ENCODE peak calls at places on chromosomes 13 and 19, in eight cellular contexts. S, F, K, G, B, M, P and C are unnamed samples.

GRCh38 chr13:110524484-110525254 is 36.9 kb downstream of the RAB20 start:
- DNase-seq in S (no peak), F (peak), K (peak), G (no peak), B (peak), M (no peak), P (no peak), C (no peak)

GRCh38 chr13:76886292-76887061 is at the start of gene KCTD12:
- DNase-seq in S (peak), F (peak), K (peak), G (peak), B (peak), M (peak), P (peak), C (peak)

GRCh38 chr19:8610041-8610927 is at the start of gene ADAMTS10:
- DNase-seq in S (no peak), F (no peak), K (peak), G (no peak), B (no peak), M (no peak), P (no peak), C (no peak)

GRCh38 chr19:5036733-5037681 is 68.1 kb downstream of the KDM4B start:
- DNase-seq in S (no peak), F (no peak), K (no peak), G (no peak), B (no peak), M (no peak), P (no peak), C (no peak)

GRCh38 chr13:101455863-101456262 is 3.4 kb downstream of the ITGBL1 start:
- DNase-seq in S (no peak), F (no peak), K (no peak), G (no peak), B (no peak), M (no peak), P (no peak), C (peak)

GRCh38 chr13:78168981-78169380 is 250.3 kb upstream of the EDNRB start:
- DNase-seq in S (no peak), F (no peak), K (no peak), G (no peak), B (no peak), M (no peak), P (no peak), C (no peak)

GRCh38 chr13:87954116-87954515 is 282.9 kb downstream of the SLITRK5 start:
- DNase-seq in S (no peak), F (no peak), K (no peak), G (no peak), B (no peak), M (no peak), P (no peak), C (no peak)

GRCh38 chr19:1252221-1252817 is 3.9 kb downstream of the MIDN start:
- DNase-seq in S (peak), F (peak), K (peak), G (peak), B (peak), M (peak), P (peak), C (peak)

GRCh38 chr13:61531383-61532065 is 115.9 kb upstream of the PCDH20 start:
- DNase-seq in S (no peak), F (no peak), K (no peak), G (no peak), B (no peak), M (no peak), P (no peak), C (no peak)

GRCh38 chr13:65656740-65657329 is 1573.3 kb downstream of the PCDH9 start:
- DNase-seq in S (no peak), F (no peak), K (no peak), G (peak), B (no peak), M (no peak), P (no peak), C (no peak)

GRCh38 chr19:34316247-34316646 is 48.7 kb upstream of the GPI start:
- DNase-seq in S (no peak), F (no peak), K (no peak), G (no peak), B (no peak), M (no peak), P (no peak), C (no peak)

GRCh38 chr13:113044431-113045114 is 61.0 kb upstream of the F7 start:
- DNase-seq in S (no peak), F (no peak), K (no peak), G (no peak), B (no peak), M (no peak), P (no peak), C (no peak)

GRCh38 chr13:114112231-114112825 is 20.1 kb downstream of the RASA3 start:
- DNase-seq in S (no peak), F (peak), K (no peak), G (no peak), B (no peak), M (no peak), P (no peak), C (no peak)

GRCh38 chr19:54298357-54299125 is 14.4 kb downstream of the LILRA5 start:
- DNase-seq in S (no peak), F (no peak), K (no peak), G (no peak), B (no peak), M (no peak), P (no peak), C (no peak)

GRCh38 chr13:98384739-98385138 is 192.2 kb downstream of the STK24 start:
- DNase-seq in S (no peak), F (peak), K (no peak), G (no peak), B (no peak), M (no peak), P (no peak), C (peak)

GRCh38 chr13:94061316-94061715 is 418.2 kb downstream of the DCT start:
- DNase-seq in S (no peak), F (no peak), K (no peak), G (no peak), B (no peak), M (no peak), P (no peak), C (no peak)

GRCh38 chr19:17580470-17581000 is 25.1 kb downstream of the COLGALT1 start:
- DNase-seq in S (no peak), F (no peak), K (no peak), G (no peak), B (no peak), M (no peak), P (no peak), C (no peak)

GRCh38 chr13:88068975-88069374 is 397.8 kb downstream of the SLITRK5 start:
- DNase-seq in S (no peak), F (no peak), K (no peak), G (peak), B (no peak), M (no peak), P (no peak), C (no peak)

GRCh38 chr13:25203256-25203794 is 31.2 kb upstream of the AMER2 start:
- DNase-seq in S (no peak), F (peak), K (no peak), G (no peak), B (no peak), M (no peak), P (no peak), C (no peak)

GRCh38 chr13:110400786-110401533 is 93.9 kb downstream of the COL4A2 start:
- DNase-seq in S (no peak), F (no peak), K (no peak), G (no peak), B (no peak), M (no peak), P (no peak), C (peak)

GRCh38 chr13:102089177-102089576 is 312.7 kb downstream of the FGF14 start:
- DNase-seq in S (no peak), F (no peak), K (no peak), G (no peak), B (no peak), M (no peak), P (no peak), C (no peak)

GRCh38 chr19:416416-416815 is 7.5 kb upstream of the C2CD4C start:
- DNase-seq in S (no peak), F (no peak), K (no peak), G (no peak), B (no peak), M (no peak), P (no peak), C (no peak)

GRCh38 chr13:19713186-19713965 is 69.4 kb downstream of the PSPC1 start:
- DNase-seq in S (no peak), F (no peak), K (no peak), G (no peak), B (no peak), M (no peak), P (no peak), C (peak)

GRCh38 chr13:48827709-48828108 is 148.0 kb upstream of the FNDC3A start:
- DNase-seq in S (no peak), F (no peak), K (no peak), G (no peak), B (no peak), M (no peak), P (no peak), C (no peak)

GRCh38 chr13:112845511-112846144 is 123.4 kb upstream of the MCF2L start:
- DNase-seq in S (no peak), F (no peak), K (no peak), G (no peak), B (no peak), M (no peak), P (no peak), C (no peak)

GRCh38 chr13:46860734-46861133 is 36.1 kb downstream of the HTR2A start:
- DNase-seq in S (no peak), F (no peak), K (no peak), G (no peak), B (no peak), M (no peak), P (no peak), C (no peak)

GRCh38 chr13:95403349-95404140 is 102.3 kb upstream of the ABCC4 start:
- DNase-seq in S (no peak), F (peak), K (no peak), G (peak), B (no peak), M (no peak), P (no peak), C (no peak)

GRCh38 chr13:95404141-95404882 is 103.1 kb upstream of the ABCC4 start:
- DNase-seq in S (peak), F (peak), K (peak), G (peak), B (peak), M (peak), P (peak), C (peak)
- H3K4me3 ChIP-seq in S (peak), F (no peak), K (peak), G (no peak), B (peak), M (peak), P (no peak), C (peak)

GRCh38 chr13:54394908-54395307 is 1366.3 kb downstream of the OLFM4 start:
- DNase-seq in S (no peak), F (no peak), K (no peak), G (no peak), B (no peak), M (no peak), P (no peak), C (no peak)
- H3K4me3 ChIP-seq in S (no peak), F (no peak), K (no peak), G (no peak), B (no peak), M (no peak), P (no peak), C (no peak)

GRCh38 chr13:41039746-41040145 is 20.6 kb upstream of the ELF1 start:
- DNase-seq in S (no peak), F (no peak), K (no peak), G (no peak), B (no peak), M (no peak), P (no peak), C (no peak)
- H3K4me3 ChIP-seq in S (no peak), F (no peak), K (no peak), G (no peak), B (no peak), M (no peak), P (no peak), C (no peak)

GRCh38 chr19:51352783-51353360 is 10.9 kb upstream of the VSIG10L start:
- DNase-seq in S (no peak), F (no peak), K (no peak), G (no peak), B (no peak), M (no peak), P (no peak), C (no peak)

GRCh38 chr19:51354742-51355148 is 11.4 kb downstream of the ETFB start:
- DNase-seq in S (no peak), F (no peak), K (peak), G (no peak), B (no peak), M (no peak), P (no peak), C (no peak)

GRCh38 chr19:51356159-51356801 is 9.9 kb downstream of the ETFB start:
- DNase-seq in S (no peak), F (no peak), K (no peak), G (no peak), B (no peak), M (no peak), P (no peak), C (no peak)

GRCh38 chr19:51351266-51351990 is 9.5 kb upstream of the VSIG10L start:
- DNase-seq in S (no peak), F (no peak), K (no peak), G (no peak), B (no peak), M (no peak), P (no peak), C (no peak)

DNA sequence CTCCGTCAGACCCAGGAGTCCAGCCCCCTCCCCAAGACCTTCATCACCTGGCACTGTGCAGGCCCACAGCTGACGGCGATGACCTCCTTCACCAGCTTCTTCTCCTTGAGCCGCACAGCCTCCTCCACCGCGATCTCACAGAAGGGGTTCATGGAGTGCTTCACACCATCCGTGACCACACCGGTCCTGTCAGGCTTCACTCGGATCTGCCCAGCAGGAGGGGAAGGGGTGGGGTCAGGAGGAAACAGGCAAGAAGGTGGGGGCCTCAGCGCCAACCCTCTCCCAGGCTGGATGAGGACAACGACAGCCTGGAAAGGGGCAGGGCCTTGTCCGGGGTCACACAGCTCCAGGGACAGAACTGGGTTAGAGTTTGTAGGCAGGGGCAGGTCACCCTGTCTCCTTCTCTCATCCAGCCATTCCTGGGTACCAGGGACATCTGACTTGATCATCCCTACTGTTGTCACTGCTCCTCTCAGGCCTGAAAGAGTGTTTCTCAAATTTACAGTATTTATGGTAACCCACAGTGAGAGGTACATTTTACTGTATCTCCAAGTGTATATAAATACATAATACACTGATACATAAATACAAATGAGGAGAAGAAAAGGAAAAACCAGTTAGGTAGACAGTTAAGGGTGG is 12.0 kb downstream of the ETFB start:
- DNase-seq in S (no peak), F (no peak), K (no peak), G (no peak), B (no peak), M (no peak), P (no peak), C (no peak)
- H3K4me3 ChIP-seq in S (no peak), F (no peak), K (no peak), G (no peak), B (no peak), M (no peak), P (no peak), C (no peak)

GRCh38 chr19:45782162-45782623 is at the start of gene DMPK:
- DNase-seq in S (no peak), F (peak), K (no peak), G (no peak), B (no peak), M (no peak), P (no peak), C (no peak)

GRCh38 chr19:45785097-45785496 is 2.8 kb upstream of the DMPK start:
- DNase-seq in S (no peak), F (no peak), K (no peak), G (no peak), B (no peak), M (no peak), P (no peak), C (no peak)

GRCh38 chr19:45781282-45782161 is 768 bp downstream of the DMPK start:
- DNase-seq in S (no peak), F (peak), K (no peak), G (no peak), B (peak), M (no peak), P (no peak), C (no peak)

GRCh38 chr19:45784096-45784495 is 1.8 kb upstream of the DMPK start:
- DNase-seq in S (no peak), F (no peak), K (no peak), G (no peak), B (no peak), M (no peak), P (no peak), C (no peak)

GRCh38 chr19:45782820-45783785 is 813 bp upstream of the DMPK start:
- DNase-seq in S (no peak), F (no peak), K (no peak), G (no peak), B (no peak), M (no peak), P (no peak), C (no peak)
- H3K4me3 ChIP-seq in S (peak), F (no peak), K (no peak), G (no peak), B (peak), M (peak), P (no peak), C (peak)